ENCODE peak calls at places on chromosome 6, in seven cellular contexts. G is lower leg skin; S is astrocyte of the cerebellum; H is hippocampal formation; K is cerebellum; O is activated naive CD8-positive, alpha-beta T cell treated with anti-CD3 and anti-CD28 coated beads, Interleukin-2, amount 50 U/mL, for 24 hours; T is ascending aorta. U is an unnamed sample.

GRCh38 chr6:163964778-163965177 is 550.3 kb downstream of the QKI start:
- DNase-seq in O (no peak), G (no peak), S (no peak), H (no peak), T (no peak), K (no peak), U (no peak)

GRCh38 chr6:112234596-112234995 is 19.8 kb downstream of the LAMA4 start:
- DNase-seq in G (no peak), K (no peak), S (no peak), O (no peak), H (no peak), T (no peak), U (no peak)

GRCh38 chr6:44630125-44631028 is 242.9 kb downstream of the CDC5L start:
- DNase-seq in G (peak; percentile 85), H (no peak), O (peak; percentile 44), S (peak; percentile 74), K (peak; percentile 36), T (no peak), U (peak; percentile 13)

GRCh38 chr6:166712554-166713228 is 85.6 kb upstream of the RPS6KA2 start:
- DNase-seq in O (no peak), K (no peak), G (no peak), H (no peak), S (no peak), T (no peak), U (no peak)

GRCh38 chr6:155261146-155261900 is 2.5 kb upstream of the CLDN20 start:
- DNase-seq in G (no peak), S (no peak), K (no peak), H (no peak), O (no peak), T (no peak), U (no peak)

GRCh38 chr6:111871207-111871606 is 2.0 kb downstream of the FYN start:
- DNase-seq in S (no peak), K (no peak), T (no peak), G (no peak), O (no peak), H (no peak), U (no peak)

GRCh38 chr6:154474636-154475428 is 35.7 kb downstream of the CNKSR3 start:
- DNase-seq in G (peak; percentile 54), K (no peak), O (no peak), T (peak; percentile 81), H (no peak), S (peak; percentile 55), U (peak; percentile 56)

GRCh38 chr6:3009930-3010329 is 10.2 kb downstream of the NQO2 start:
- DNase-seq in S (no peak), H (no peak), K (no peak), O (no peak), G (no peak), T (no peak), U (no peak)

GRCh38 chr6:27234576-27234975 is 12.9 kb upstream of the PRSS16 start:
- DNase-seq in S (no peak), T (no peak), H (no peak), O (no peak), K (no peak), G (no peak), U (no peak)

GRCh38 chr6:140069576-140069975 is 695.1 kb upstream of the CITED2 start:
- DNase-seq in S (no peak), K (no peak), O (no peak), G (no peak), H (no peak), T (no peak), U (no peak)

GRCh38 chr6:111730835-111731234 is 125.2 kb upstream of the TRAF3IP2 start:
- DNase-seq in H (peak; percentile 35), S (no peak), G (no peak), T (no peak), K (no peak), O (no peak), U (no peak)

GRCh38 chr6:37636801-37637561 is 60.7 kb downstream of the MDGA1 start:
- DNase-seq in S (no peak), T (no peak), O (no peak), K (no peak), G (no peak), H (no peak), U (no peak)

GRCh38 chr6:21022343-21023107 is 488.3 kb downstream of the CDKAL1 start:
- DNase-seq in K (no peak), H (no peak), O (no peak), S (peak; percentile 90), G (no peak), T (no peak), U (peak; percentile 30)

GRCh38 chr6:83708546-83708969 is 343 bp downstream of the SNAP91 start:
- DNase-seq in S (no peak), H (peak; percentile 35), O (no peak), K (peak; percentile 51), G (no peak), T (no peak), U (peak; percentile 4)

GRCh38 chr6:21265264-21266044 is 328.1 kb upstream of the SOX4 start:
- DNase-seq in G (no peak), O (no peak), S (no peak), T (no peak), H (no peak), K (no peak), U (no peak)

GRCh38 chr6:154594474-154595198 is 84.2 kb upstream of the CNKSR3 start:
- DNase-seq in S (no peak), O (no peak), H (no peak), T (no peak), K (no peak), G (no peak), U (no peak)

GRCh38 chr6:56954389-56955170 is at the start of gene BEND6:
- DNase-seq in O (peak; percentile 35), H (peak; percentile 78), S (peak; percentile 54), K (peak; percentile 76), G (peak; percentile 87), T (peak; percentile 75), U (peak; percentile 11)

GRCh38 chr6:108689279-108690161 is 128.8 kb downstream of the FOXO3 start:
- DNase-seq in T (peak; percentile 97), O (no peak), G (peak; percentile 92), H (peak; percentile 26), S (no peak), K (no peak), U (peak; percentile 85)

GRCh38 chr6:95846652-95847051 is 169.1 kb upstream of the FUT9 start:
- DNase-seq in H (no peak), T (no peak), O (no peak), G (no peak), K (no peak), S (no peak), U (no peak)

U was measured in prostate gland.